ENCODE peak calls at places on chromosomes 4 and X, in five cellular contexts. C is cardiac fibroblast, Z is astrocyte of the spinal cord, S is fibroblast of pulmonary artery, K is lower leg skin. Y is an unnamed sample.

GRCh38 chr4:43325220-43325967 is 432.9 kb downstream of the GRXCR1 start:
- DNase-seq in C (peak; percentile 5), Z (peak; percentile 22), S (no peak), K (no peak), Y (no peak)

GRCh38 chr4:23717528-23718248 is 172.2 kb downstream of the PPARGC1A start:
- DNase-seq in C (peak; percentile 34), Z (peak; percentile 47), S (peak; percentile 48), K (no peak), Y (peak; percentile 31)

GRCh38 chr4:183738081-183738673 is 79.1 kb downstream of the TRAPPC11 start:
- DNase-seq in C (peak; percentile 77), Z (no peak), S (peak; percentile 83), K (no peak), Y (peak; percentile 96)

GRCh38 chrX:50066318-50066937 is 134.4 kb downstream of the AKAP4 start:
- DNase-seq in C (no peak), Z (no peak), S (no peak), K (no peak), Y (no peak)

GRCh38 chrX:111047575-111047974 is 48.4 kb upstream of the PAK3 start:
- DNase-seq in C (no peak), Z (no peak), S (peak; percentile 20), K (no peak), Y (no peak)

GRCh38 chrX:77014655-77015377 is 432.4 kb upstream of the FGF16 start:
- DNase-seq in C (no peak), Z (peak; percentile 71), S (no peak), K (no peak), Y (no peak)

GRCh38 chr4:5638316-5638715 is 70.0 kb downstream of the EVC2 start:
- DNase-seq in C (peak; percentile 91), Z (peak; percentile 75), S (peak; percentile 43), K (peak; percentile 50), Y (peak; percentile 79)

GRCh38 chr4:139054791-139055376 is 39.3 kb downstream of the NOCT start:
- DNase-seq in C (peak; percentile 46), Z (no peak), S (peak; percentile 36), K (no peak), Y (no peak)

GRCh38 chr4:65310586-65310985 is 359.7 kb downstream of the EPHA5 start:
- DNase-seq in C (no peak), Z (no peak), S (no peak), K (no peak), Y (no peak)

GRCh38 chr4:7425171-7425570 is 9.6 kb downstream of the PSAPL1 start:
- DNase-seq in C (no peak), Z (no peak), S (no peak), K (peak; percentile 78), Y (no peak)

GRCh38 chrX:74784629-74785028 is 140.6 kb downstream of the NEXMIF start:
- DNase-seq in C (no peak), Z (no peak), S (no peak), K (no peak), Y (no peak)

GRCh38 chr4:173167793-173168395 is 717 bp upstream of the GALNT7 start:
- DNase-seq in C (peak; percentile 39), Z (peak; percentile 43), S (no peak), K (no peak), Y (peak; percentile 40)

GRCh38 chrX:49915352-49916222 is 6.8 kb upstream of the CLCN5 start:
- DNase-seq in C (peak; percentile 65), Z (peak; percentile 47), S (peak; percentile 73), K (no peak), Y (peak; percentile 61)

GRCh38 chr4:109921384-109921808 is 8.7 kb downstream of the EGF start:
- DNase-seq in C (peak; percentile 84), Z (peak; percentile 83), S (peak; percentile 68), K (no peak), Y (peak; percentile 91)

GRCh38 chrX:48914593-48915493 is 3.4 kb upstream of the SLC35A2 start:
- DNase-seq in C (no peak), Z (no peak), S (no peak), K (no peak), Y (no peak)

GRCh38 chrX:139077303-139078131 is 366.0 kb upstream of the FGF13 start:
- DNase-seq in C (peak; percentile 0), Z (peak; percentile 49), S (no peak), K (no peak), Y (peak; percentile 82)

GRCh38 chr4:183517781-183518180 is 12.9 kb downstream of the ING2 start:
- DNase-seq in C (no peak), Z (no peak), S (no peak), K (no peak), Y (no peak)

GRCh38 chrX:29299689-29300088 is 712.4 kb downstream of the IL1RAPL1 start:
- DNase-seq in C (peak; percentile 13), Z (no peak), S (peak; percentile 6), K (no peak), Y (peak; percentile 33)

GRCh38 chr4:75997946-75998345 is 7.2 kb upstream of the SDAD1 start:
- DNase-seq in C (no peak), Z (no peak), S (no peak), K (no peak), Y (no peak)

GRCh38 chr4:106034205-106034604 is 138.9 kb downstream of the NPNT start:
- DNase-seq in C (peak; percentile 31), Z (peak; percentile 20), S (peak; percentile 47), K (no peak), Y (peak; percentile 14)

GRCh38 chr4:532588-533317 is 33.7 kb downstream of the PIGG start:
- DNase-seq in C (peak; percentile 6), Z (no peak), S (no peak), K (peak; percentile 52), Y (peak; percentile 17)

GRCh38 chrX:7614616-7615015 is 228.4 kb upstream of the VCX start:
- DNase-seq in C (no peak), Z (no peak), S (no peak), K (no peak), Y (no peak)

GRCh38 chr4:55347610-55348228 is 1.7 kb downstream of the SRD5A3 start:
- DNase-seq in C (peak; percentile 39), Z (no peak), S (no peak), K (no peak), Y (peak; percentile 36)

GRCh38 chr4:43103048-43103447 is 210.5 kb downstream of the GRXCR1 start:
- DNase-seq in C (no peak), Z (no peak), S (no peak), K (no peak), Y (no peak)

GRCh38 chrX:16250296-16250695 is 83.0 kb downstream of the MAGEB17 start:
- DNase-seq in C (peak; percentile 40), Z (peak; percentile 15), S (peak; percentile 3), K (no peak), Y (no peak)

GRCh38 chrX:116841290-116841689 is 378.5 kb upstream of the CT83 start:
- DNase-seq in C (no peak), Z (no peak), S (no peak), K (no peak), Y (no peak)

GRCh38 chr4:80608285-80608980 is 272.9 kb downstream of the CFAP299 start:
- DNase-seq in C (peak; percentile 2), Z (peak; percentile 56), S (no peak), K (no peak), Y (no peak)

GRCh38 chrX:113529425-113530013 is 688.9 kb upstream of the AMOT start:
- DNase-seq in C (no peak), Z (no peak), S (no peak), K (no peak), Y (no peak)

GRCh38 chr4:150391052-150391451 is 190.9 kb upstream of the MAB21L2 start:
- DNase-seq in C (no peak), Z (no peak), S (no peak), K (no peak), Y (no peak)

GRCh38 chrX:121260568-121261240 is 213.3 kb downstream of the GLUD2 start:
- DNase-seq in C (no peak), Z (no peak), S (no peak), K (no peak), Y (no peak)

GRCh38 chrX:16185725-16186136 is 18.4 kb downstream of the MAGEB17 start:
- DNase-seq in C (peak; percentile 79), Z (peak; percentile 81), S (peak; percentile 58), K (no peak), Y (peak; percentile 52)

GRCh38 chrX:16603822-16604221 is 46.1 kb upstream of the S100G start:
- DNase-seq in C (peak; percentile 33), Z (no peak), S (peak; percentile 0), K (no peak), Y (peak; percentile 68)

DNA sequence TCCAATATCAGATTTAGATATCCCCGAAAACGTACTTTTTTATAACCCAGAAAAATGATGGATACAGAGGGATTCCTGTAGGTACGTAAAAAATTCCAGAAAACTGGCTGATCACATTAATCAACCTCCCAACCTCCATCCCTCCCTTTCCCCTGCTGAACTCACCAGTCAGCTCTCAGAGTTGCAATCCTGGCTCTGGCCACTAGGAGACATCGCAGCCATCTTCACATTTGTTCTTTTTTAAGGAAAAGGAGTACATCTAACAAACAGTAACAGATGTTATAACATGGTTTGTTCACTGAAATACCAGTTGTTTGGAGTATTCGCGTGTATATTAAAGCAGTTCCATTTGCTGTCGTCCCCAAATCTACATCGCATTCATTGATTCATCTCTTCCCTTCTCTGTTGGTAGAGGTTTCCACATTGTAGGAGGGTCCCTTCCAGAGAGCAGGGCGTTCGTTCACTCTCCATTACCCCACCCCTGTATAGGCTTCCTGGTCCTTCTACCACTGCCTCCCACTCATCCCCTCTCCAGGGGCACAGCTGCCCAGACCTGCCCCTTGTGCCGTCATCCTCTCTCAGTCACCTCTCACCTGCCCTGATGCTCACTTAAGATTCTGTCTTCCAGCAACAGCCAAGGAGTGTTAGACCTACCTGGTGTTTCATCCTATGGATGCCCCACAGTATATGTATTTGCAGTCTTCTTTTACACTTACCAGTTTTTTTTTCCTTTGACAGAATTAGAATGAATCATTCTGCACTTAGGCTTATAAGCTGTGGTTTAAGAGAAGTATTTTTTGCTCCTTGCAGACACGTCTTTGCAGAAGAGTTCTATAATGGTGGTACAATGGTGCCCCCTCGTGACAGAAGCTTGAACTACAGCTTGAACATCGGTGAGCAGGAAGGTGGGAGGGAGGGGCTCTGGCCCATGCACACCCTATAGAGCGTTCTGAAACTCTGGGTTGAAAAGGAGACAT is 36.8 kb upstream of the RAB40AL start:
- DNase-seq in C (peak; percentile 76), Z (peak; percentile 74), S (peak; percentile 72), K (peak; percentile 88), Y (peak; percentile 63)
- TF ChIP-seq CTCF in C (peak; percentile 65), Z (peak; percentile 74), S (peak; percentile 68), K (no peak), Y (peak; percentile 69)

GRCh38 chrX:134619838-134620237 is 38.4 kb downstream of the PLAC1 start:
- DNase-seq in C (no peak), Z (no peak), S (no peak), K (no peak), Y (no peak)
- H3K4me3 ChIP-seq in C (no peak overlapping the region), Z (no peak overlapping the region), S (no peak overlapping the region), K (no peak overlapping the region), Y (no peak overlapping the region)

GRCh38 chrX:68684919-68685304 is 37.4 kb downstream of the STARD8 start:
- DNase-seq in C (no peak), Z (no peak), S (no peak), K (no peak), Y (no peak)

GRCh38 chrX:68683580-68683979 is 36.1 kb downstream of the STARD8 start:
- DNase-seq in C (no peak), Z (no peak), S (no peak), K (no peak), Y (no peak)

GRCh38 chrX:68684291-68684918 is 36.9 kb downstream of the STARD8 start:
- DNase-seq in C (no peak), Z (no peak), S (peak; percentile 48), K (no peak), Y (no peak)

GRCh38 chrX:68686684-68687045 is 39.2 kb downstream of the STARD8 start:
- DNase-seq in C (peak; percentile 33), Z (peak; percentile 24), S (peak; percentile 55), K (no peak), Y (peak; percentile 18)

GRCh38 chrX:68685722-68686683 is 38.5 kb downstream of the STARD8 start:
- DNase-seq in C (peak; percentile 85), Z (peak; percentile 56), S (peak; percentile 91), K (no peak), Y (peak; percentile 17)
- TF ChIP-seq CTCF in C (peak; percentile 32), Z (no peak), S (peak; percentile 45), K (no peak), Y (no peak)

GRCh38 chr4:161714022-161714751 is 449.6 kb downstream of the FSTL5 start:
- DNase-seq in C (peak; percentile 2), Z (peak; percentile 87), S (peak; percentile 16), K (no peak), Y (peak; percentile 96)
- H3K4me3 ChIP-seq in C (no peak overlapping the region), Z (no peak overlapping the region), S (no peak overlapping the region), K (no peak overlapping the region), Y (no peak overlapping the region)